ENCODE peak calls at places on chromosomes 5 and 9, in five cellular contexts. X is endothelial cell, K is OCI-M1, Z is right cardiac atrium, T is germinal center. L is an unnamed sample.

GRCh38 chr5:75498208-75498777 is 13.1 kb downstream of the CERT1 start:
- DNase-seq in Z (peak), K (no peak), T (no peak), X (no peak), L (no peak)

GRCh38 chr9:37998881-37999311 is 70.1 kb downstream of the SHB start:
- DNase-seq in Z (peak), T (no peak), X (no peak), K (peak), L (no peak)

GRCh38 chr5:102670224-102670836 is 84.8 kb upstream of the PAM start:
- DNase-seq in X (peak), Z (peak), T (peak), K (peak), L (peak)

GRCh38 chr5:100828071-100828689 is 74.9 kb downstream of the ST8SIA4 start:
- DNase-seq in Z (no peak), T (no peak), X (no peak), K (peak), L (peak)

GRCh38 chr5:32767948-32768427 is 56.9 kb downstream of the NPR3 start:
- DNase-seq in X (no peak), Z (no peak), K (no peak), T (no peak), L (no peak)

GRCh38 chr5:106874974-106875373 is 795.8 kb downstream of the EFNA5 start:
- DNase-seq in X (no peak), T (no peak), K (no peak), Z (no peak), L (no peak)

GRCh38 chr5:122093861-122094650 is 16.0 kb upstream of the LOX start:
- DNase-seq in X (no peak), K (no peak), Z (no peak), T (no peak), L (no peak)

GRCh38 chr5:74465724-74466123 is 174.8 kb downstream of the ENC1 start:
- DNase-seq in T (no peak), X (no peak), K (no peak), Z (no peak), L (no peak)

GRCh38 chr9:127715443-127716337 is at the start of the genes PTRH1 and TTC16:
- DNase-seq in X (peak), Z (peak), K (peak), T (peak), L (peak)

GRCh38 chr5:39376293-39376714 is 12.0 kb upstream of the C9 start:
- DNase-seq in T (peak), X (peak), K (peak), Z (no peak), L (peak)

GRCh38 chr9:94699715-94700114 is 26.8 kb upstream of the AOPEP start:
- DNase-seq in K (no peak), T (no peak), Z (no peak), X (no peak), L (no peak)

GRCh38 chr5:127849436-127849835 is 146.2 kb downstream of the CCDC192 start:
- DNase-seq in X (no peak), T (no peak), Z (no peak), K (no peak), L (no peak)

GRCh38 chr9:88816591-88816990 is 174.7 kb upstream of the S1PR3 start:
- DNase-seq in Z (no peak), K (no peak), X (no peak), T (no peak), L (no peak)

GRCh38 chr5:173663810-173664526 is 47.5 kb upstream of the BOD1 start:
- DNase-seq in T (no peak), Z (peak), X (peak), K (peak), L (no peak)

GRCh38 chr9:122056484-122056883 is 36.6 kb downstream of the TTLL11 start:
- DNase-seq in K (peak), T (no peak), Z (no peak), X (peak), L (no peak)

GRCh38 chr5:111892949-111893348 is 136.0 kb upstream of the NREP start:
- DNase-seq in K (no peak), Z (no peak), X (no peak), T (no peak), L (no peak)

L was measured in NAMALWA.